ENCODE peak calls at places on chromosome 21, in six cellular contexts. One of them, this sample, is unnamed.

GRCh38 chr21:19510057-19510456 is 1106.5 kb upstream of the TMPRSS15 start:
- DNase-seq in retinal pigment epithelial cell: no peak
- DNase-seq in HCT116: no peak
- DNase-seq in activated CD8-positive, alpha-beta T cell treated with anti-CD3 and anti-CD28 coated beads for 36 hours: no peak
- DNase-seq in RWPE1: no peak
- DNase-seq in stomach: no peak
- DNase-seq in this sample: no peak

GRCh38 chr21:45530423-45531113 is 11.7 kb downstream of the SLC19A1 start:
- DNase-seq in retinal pigment epithelial cell: no peak
- DNase-seq in HCT116: no peak
- DNase-seq in activated CD8-positive, alpha-beta T cell treated with anti-CD3 and anti-CD28 coated beads for 36 hours: no peak
- DNase-seq in RWPE1: no peak
- DNase-seq in stomach: peak; percentile 22
- DNase-seq in this sample: no peak

GRCh38 chr21:44392185-44392584 is 38.8 kb downstream of the TRPM2 start:
- DNase-seq in retinal pigment epithelial cell: no peak
- DNase-seq in HCT116: no peak
- DNase-seq in activated CD8-positive, alpha-beta T cell treated with anti-CD3 and anti-CD28 coated beads for 36 hours: no peak
- DNase-seq in RWPE1: no peak
- DNase-seq in stomach: no peak
- DNase-seq in this sample: no peak

GRCh38 chr21:31133243-31133830 is 95.1 kb upstream of the KRTAP19-8 start:
- DNase-seq in retinal pigment epithelial cell: no peak
- DNase-seq in HCT116: no peak
- DNase-seq in activated CD8-positive, alpha-beta T cell treated with anti-CD3 and anti-CD28 coated beads for 36 hours: peak; percentile 23
- DNase-seq in RWPE1: no peak
- DNase-seq in stomach: no peak
- DNase-seq in this sample: no peak

GRCh38 chr21:44018813-44019567 is 6.9 kb downstream of the TRAPPC10 start:
- DNase-seq in retinal pigment epithelial cell: no peak
- DNase-seq in HCT116: no peak
- DNase-seq in activated CD8-positive, alpha-beta T cell treated with anti-CD3 and anti-CD28 coated beads for 36 hours: peak; percentile 46
- DNase-seq in RWPE1: no peak
- DNase-seq in stomach: no peak
- DNase-seq in this sample: no peak

GRCh38 chr21:44312716-44313115 is 12.9 kb downstream of the PFKL start:
- DNase-seq in retinal pigment epithelial cell: no peak
- DNase-seq in HCT116: no peak
- DNase-seq in activated CD8-positive, alpha-beta T cell treated with anti-CD3 and anti-CD28 coated beads for 36 hours: no peak
- DNase-seq in RWPE1: no peak
- DNase-seq in stomach: no peak
- DNase-seq in this sample: no peak

GRCh38 chr21:25934130-25934529 is 199.4 kb downstream of the GABPA start:
- DNase-seq in retinal pigment epithelial cell: no peak
- DNase-seq in HCT116: no peak
- DNase-seq in activated CD8-positive, alpha-beta T cell treated with anti-CD3 and anti-CD28 coated beads for 36 hours: no peak
- DNase-seq in RWPE1: no peak
- DNase-seq in stomach: peak; percentile 31
- DNase-seq in this sample: peak; percentile 80

GRCh38 chr21:26153758-26154157 is 16.8 kb downstream of the APP start:
- DNase-seq in retinal pigment epithelial cell: peak; percentile 87
- DNase-seq in HCT116: no peak
- DNase-seq in activated CD8-positive, alpha-beta T cell treated with anti-CD3 and anti-CD28 coated beads for 36 hours: no peak
- DNase-seq in RWPE1: no peak
- DNase-seq in stomach: no peak
- DNase-seq in this sample: no peak

GRCh38 chr21:34630536-34631143 is 15.7 kb upstream of the RCAN1 start:
- DNase-seq in retinal pigment epithelial cell: no peak
- DNase-seq in HCT116: peak; percentile 45
- DNase-seq in activated CD8-positive, alpha-beta T cell treated with anti-CD3 and anti-CD28 coated beads for 36 hours: peak; percentile 33
- DNase-seq in RWPE1: peak; percentile 60
- DNase-seq in stomach: no peak
- DNase-seq in this sample: peak; percentile 32

GRCh38 chr21:44556879-44557278 is 1.7 kb downstream of the KRTAP10-3 start:
- DNase-seq in retinal pigment epithelial cell: no peak
- DNase-seq in HCT116: no peak
- DNase-seq in activated CD8-positive, alpha-beta T cell treated with anti-CD3 and anti-CD28 coated beads for 36 hours: no peak
- DNase-seq in RWPE1: no peak
- DNase-seq in stomach: no peak
- DNase-seq in this sample: no peak

GRCh38 chr21:30839304-30839703 is 9.7 kb upstream of the KRTAP7-1 start:
- DNase-seq in retinal pigment epithelial cell: no peak
- DNase-seq in HCT116: no peak
- DNase-seq in activated CD8-positive, alpha-beta T cell treated with anti-CD3 and anti-CD28 coated beads for 36 hours: peak; percentile 62
- DNase-seq in RWPE1: peak; percentile 62
- DNase-seq in stomach: no peak
- DNase-seq in this sample: peak; percentile 4

GRCh38 chr21:15896501-15896900 is 166.7 kb downstream of the USP25 start:
- DNase-seq in retinal pigment epithelial cell: no peak
- DNase-seq in HCT116: no peak
- DNase-seq in activated CD8-positive, alpha-beta T cell treated with anti-CD3 and anti-CD28 coated beads for 36 hours: no peak
- DNase-seq in RWPE1: no peak
- DNase-seq in stomach: no peak
- DNase-seq in this sample: no peak

GRCh38 chr21:37531402-37532042 is 164.9 kb downstream of the DYRK1A start:
- DNase-seq in retinal pigment epithelial cell: no peak
- DNase-seq in HCT116: no peak
- DNase-seq in activated CD8-positive, alpha-beta T cell treated with anti-CD3 and anti-CD28 coated beads for 36 hours: no peak
- DNase-seq in RWPE1: no peak
- DNase-seq in stomach: peak; percentile 63
- DNase-seq in this sample: no peak

GRCh38 chr21:23601549-23601948 is 2005.7 kb downstream of the MRPL39 start:
- DNase-seq in retinal pigment epithelial cell: no peak
- DNase-seq in HCT116: no peak
- DNase-seq in activated CD8-positive, alpha-beta T cell treated with anti-CD3 and anti-CD28 coated beads for 36 hours: no peak
- DNase-seq in RWPE1: no peak
- DNase-seq in stomach: no peak
- DNase-seq in this sample: no peak

GRCh38 chr21:27564684-27565280 is 597.9 kb upstream of the ADAMTS5 start:
- DNase-seq in retinal pigment epithelial cell: no peak
- DNase-seq in HCT116: no peak
- DNase-seq in activated CD8-positive, alpha-beta T cell treated with anti-CD3 and anti-CD28 coated beads for 36 hours: peak; percentile 32
- DNase-seq in RWPE1: peak; percentile 6
- DNase-seq in stomach: peak; percentile 40
- DNase-seq in this sample: peak; percentile 84

GRCh38 chr21:25528511-25528910 is 78.8 kb downstream of the MRPL39 start:
- DNase-seq in retinal pigment epithelial cell: no peak
- DNase-seq in HCT116: no peak
- DNase-seq in activated CD8-positive, alpha-beta T cell treated with anti-CD3 and anti-CD28 coated beads for 36 hours: no peak
- DNase-seq in RWPE1: no peak
- DNase-seq in stomach: no peak
- DNase-seq in this sample: no peak

GRCh38 chr21:27581168-27581567 is 614.3 kb upstream of the ADAMTS5 start:
- DNase-seq in retinal pigment epithelial cell: no peak
- DNase-seq in HCT116: no peak
- DNase-seq in activated CD8-positive, alpha-beta T cell treated with anti-CD3 and anti-CD28 coated beads for 36 hours: no peak
- DNase-seq in RWPE1: peak; percentile 25
- DNase-seq in stomach: no peak
- DNase-seq in this sample: no peak

GRCh38 chr21:44865561-44866280 is 7.8 kb downstream of the PTTG1IP start:
- DNase-seq in retinal pigment epithelial cell: peak; percentile 64
- DNase-seq in HCT116: no peak
- DNase-seq in activated CD8-positive, alpha-beta T cell treated with anti-CD3 and anti-CD28 coated beads for 36 hours: peak; percentile 56
- DNase-seq in RWPE1: no peak
- DNase-seq in stomach: peak; percentile 65
- DNase-seq in this sample: no peak

GRCh38 chr21:44867999-44868700 is 5.3 kb downstream of the PTTG1IP start:
- DNase-seq in retinal pigment epithelial cell: no peak
- DNase-seq in HCT116: no peak
- DNase-seq in activated CD8-positive, alpha-beta T cell treated with anti-CD3 and anti-CD28 coated beads for 36 hours: peak; percentile 73
- DNase-seq in RWPE1: no peak
- DNase-seq in stomach: no peak
- DNase-seq in this sample: no peak

GRCh38 chr21:34884346-34884929 is 164.7 kb downstream of the RUNX1 start:
- DNase-seq in retinal pigment epithelial cell: no peak
- DNase-seq in HCT116: no peak
- DNase-seq in activated CD8-positive, alpha-beta T cell treated with anti-CD3 and anti-CD28 coated beads for 36 hours: no peak
- DNase-seq in RWPE1: no peak
- DNase-seq in stomach: no peak
- DNase-seq in this sample: no peak

GRCh38 chr21:45283611-45284455 is 3.9 kb downstream of the POFUT2 start:
- DNase-seq in retinal pigment epithelial cell: no peak
- DNase-seq in HCT116: no peak
- DNase-seq in activated CD8-positive, alpha-beta T cell treated with anti-CD3 and anti-CD28 coated beads for 36 hours: no peak
- DNase-seq in RWPE1: no peak
- DNase-seq in stomach: peak; percentile 22
- DNase-seq in this sample: no peak

GRCh38 chr21:25857308-25858099 is 122.7 kb downstream of the GABPA start:
- DNase-seq in retinal pigment epithelial cell: no peak
- DNase-seq in HCT116: no peak
- DNase-seq in activated CD8-positive, alpha-beta T cell treated with anti-CD3 and anti-CD28 coated beads for 36 hours: no peak
- DNase-seq in RWPE1: no peak
- DNase-seq in stomach: no peak
- DNase-seq in this sample: no peak

DNA sequence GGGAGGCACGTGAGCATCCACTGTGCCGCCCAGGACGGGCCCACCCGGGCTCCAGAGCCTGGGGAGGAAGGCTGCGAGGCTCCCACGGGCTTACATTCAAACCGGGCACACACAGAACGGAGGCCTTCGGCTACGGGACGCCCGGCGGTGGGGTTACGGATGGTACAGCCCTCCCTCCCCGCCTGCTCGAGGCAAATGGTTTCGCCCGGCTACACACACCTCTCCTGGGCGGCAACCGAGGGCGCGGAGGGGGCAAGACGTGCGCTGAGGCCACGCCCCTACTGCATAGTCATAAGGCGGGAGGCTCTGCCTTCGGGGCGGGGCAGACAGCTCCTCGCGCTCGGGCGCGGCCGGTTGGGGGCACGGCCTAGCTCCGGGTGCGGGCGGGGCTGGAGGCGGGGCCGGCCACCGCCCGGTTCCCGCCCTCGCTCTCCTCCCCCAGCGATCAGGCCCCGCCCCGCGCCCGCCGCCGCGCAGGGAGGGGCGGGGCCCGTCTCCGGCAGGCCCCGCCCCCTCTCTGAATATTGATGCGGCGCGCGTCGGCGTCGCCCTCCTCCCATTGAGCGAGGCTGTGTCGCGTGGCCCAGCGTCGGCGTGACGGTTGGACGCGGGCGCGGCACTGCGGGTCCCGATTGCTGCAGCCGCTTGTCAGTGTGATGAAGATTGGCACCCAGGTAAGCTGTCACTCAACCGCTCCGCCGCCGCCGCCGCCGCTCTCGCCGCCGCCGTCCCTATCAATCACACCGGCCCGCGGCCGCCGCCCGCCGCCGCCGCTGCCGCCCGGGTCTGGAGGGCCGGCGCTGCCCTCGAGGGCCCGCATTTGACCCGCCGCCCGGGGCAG is at the start of gene PKNOX1:
- DNase-seq in retinal pigment epithelial cell: peak; percentile 91
- DNase-seq in HCT116: peak; percentile 96
- DNase-seq in activated CD8-positive, alpha-beta T cell treated with anti-CD3 and anti-CD28 coated beads for 36 hours: peak; percentile 99
- DNase-seq in RWPE1: peak; percentile 98
- DNase-seq in stomach: peak; percentile 100
- DNase-seq in this sample: peak; percentile 97
- TF ChIP-seq CTCF in retinal pigment epithelial cell: no peak
- TF ChIP-seq CTCF in HCT116: no peak
- TF ChIP-seq CTCF in activated CD8-positive, alpha-beta T cell treated with anti-CD3 and anti-CD28 coated beads for 36 hours: no peak
- TF ChIP-seq CTCF in RWPE1: no peak
- TF ChIP-seq CTCF in stomach: no peak
- TF ChIP-seq CTCF in this sample: no peak

DNA sequence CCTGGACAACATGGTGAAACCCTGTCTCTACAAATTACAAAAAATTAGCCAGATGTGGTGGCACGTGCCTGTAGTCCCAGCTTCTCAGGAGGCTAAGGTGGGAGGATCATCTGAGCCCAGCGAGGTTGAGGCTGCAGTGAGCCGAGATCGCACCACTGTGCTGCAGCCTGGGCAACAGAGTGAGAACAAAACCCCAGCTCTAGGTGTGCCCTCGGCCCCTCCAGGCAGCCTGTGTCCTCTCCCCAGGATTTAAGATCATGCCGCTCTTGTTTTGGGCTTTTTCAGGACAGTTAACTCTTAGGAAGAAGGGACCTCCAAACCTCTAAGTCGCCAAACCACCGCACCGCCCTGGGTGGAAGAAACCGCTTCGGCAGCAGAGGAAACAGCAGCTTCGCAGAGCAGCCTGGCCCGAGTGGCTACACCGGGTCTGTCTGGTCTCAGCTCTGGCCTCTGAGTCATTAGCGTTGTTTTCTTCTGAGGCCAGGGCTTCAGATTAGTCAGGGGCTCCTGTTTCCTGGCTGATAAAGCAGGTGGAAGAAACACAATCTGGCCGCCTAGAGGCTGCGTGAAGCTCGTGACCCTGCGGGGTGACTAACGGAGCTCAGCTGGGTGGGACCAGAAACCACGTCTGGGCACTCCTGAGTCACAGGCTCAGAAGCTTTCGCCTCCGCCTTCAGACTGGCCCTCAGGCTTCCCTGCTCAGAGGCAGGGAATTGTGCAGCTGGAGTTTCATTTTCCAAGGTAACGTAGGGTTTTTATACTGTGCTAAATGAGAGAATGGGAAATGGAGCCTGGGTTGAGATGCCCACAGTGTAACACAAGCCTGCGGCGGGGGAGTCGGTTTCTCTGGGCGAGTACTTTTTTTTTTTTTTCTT is 44.7 kb downstream of the CHAF1B start:
- DNase-seq in retinal pigment epithelial cell: peak; percentile 99
- DNase-seq in HCT116: peak; percentile 95
- DNase-seq in activated CD8-positive, alpha-beta T cell treated with anti-CD3 and anti-CD28 coated beads for 36 hours: peak; percentile 93
- DNase-seq in RWPE1: peak; percentile 98
- DNase-seq in stomach: peak; percentile 84
- DNase-seq in this sample: peak; percentile 100
- TF ChIP-seq CTCF in retinal pigment epithelial cell: no peak
- TF ChIP-seq CTCF in HCT116: no peak
- TF ChIP-seq CTCF in activated CD8-positive, alpha-beta T cell treated with anti-CD3 and anti-CD28 coated beads for 36 hours: no peak
- TF ChIP-seq CTCF in RWPE1: no peak
- TF ChIP-seq CTCF in stomach: no peak
- TF ChIP-seq CTCF in this sample: peak; percentile 36

GRCh38 chr21:42541174-42541573 is 27.5 kb downstream of the SLC37A1 start:
- DNase-seq in retinal pigment epithelial cell: no peak
- DNase-seq in HCT116: no peak
- DNase-seq in activated CD8-positive, alpha-beta T cell treated with anti-CD3 and anti-CD28 coated beads for 36 hours: no peak
- DNase-seq in RWPE1: no peak
- DNase-seq in stomach: no peak
- DNase-seq in this sample: no peak

GRCh38 chr21:42538479-42539275 is 25.0 kb downstream of the SLC37A1 start:
- DNase-seq in retinal pigment epithelial cell: no peak
- DNase-seq in HCT116: no peak
- DNase-seq in activated CD8-positive, alpha-beta T cell treated with anti-CD3 and anti-CD28 coated beads for 36 hours: no peak
- DNase-seq in RWPE1: no peak
- DNase-seq in stomach: no peak
- DNase-seq in this sample: no peak

GRCh38 chr21:42539342-42539741 is 25.7 kb downstream of the SLC37A1 start:
- DNase-seq in retinal pigment epithelial cell: no peak
- DNase-seq in HCT116: no peak
- DNase-seq in activated CD8-positive, alpha-beta T cell treated with anti-CD3 and anti-CD28 coated beads for 36 hours: no peak
- DNase-seq in RWPE1: no peak
- DNase-seq in stomach: peak; percentile 88
- DNase-seq in this sample: no peak

GRCh38 chr21:42540396-42540795 is 26.7 kb downstream of the SLC37A1 start:
- DNase-seq in retinal pigment epithelial cell: no peak
- DNase-seq in HCT116: no peak
- DNase-seq in activated CD8-positive, alpha-beta T cell treated with anti-CD3 and anti-CD28 coated beads for 36 hours: no peak
- DNase-seq in RWPE1: no peak
- DNase-seq in stomach: no peak
- DNase-seq in this sample: no peak

GRCh38 chr21:42539931-42540343 is 26.3 kb downstream of the SLC37A1 start:
- DNase-seq in retinal pigment epithelial cell: no peak
- DNase-seq in HCT116: no peak
- DNase-seq in activated CD8-positive, alpha-beta T cell treated with anti-CD3 and anti-CD28 coated beads for 36 hours: no peak
- DNase-seq in RWPE1: no peak
- DNase-seq in stomach: peak; percentile 51
- DNase-seq in this sample: no peak
- TF ChIP-seq CTCF in retinal pigment epithelial cell: no peak
- TF ChIP-seq CTCF in HCT116: no peak
- TF ChIP-seq CTCF in activated CD8-positive, alpha-beta T cell treated with anti-CD3 and anti-CD28 coated beads for 36 hours: no peak
- TF ChIP-seq CTCF in RWPE1: no peak
- TF ChIP-seq CTCF in stomach: no peak
- TF ChIP-seq CTCF in this sample: peak; percentile 34

GRCh38 chr21:16913010-16913409 is 599.8 kb upstream of the CXADR start:
- DNase-seq in retinal pigment epithelial cell: no peak
- DNase-seq in HCT116: no peak
- DNase-seq in activated CD8-positive, alpha-beta T cell treated with anti-CD3 and anti-CD28 coated beads for 36 hours: no peak
- DNase-seq in RWPE1: no peak
- DNase-seq in stomach: no peak
- DNase-seq in this sample: no peak
- TF ChIP-seq CTCF in retinal pigment epithelial cell: no peak
- TF ChIP-seq CTCF in HCT116: no peak
- TF ChIP-seq CTCF in activated CD8-positive, alpha-beta T cell treated with anti-CD3 and anti-CD28 coated beads for 36 hours: no peak
- TF ChIP-seq CTCF in RWPE1: no peak
- TF ChIP-seq CTCF in stomach: no peak
- TF ChIP-seq CTCF in this sample: peak; percentile 21

This sample was measured in brain microvascular endothelial cell.